ENCODE peak calls at places on chromosomes 6 and 20, in seven cellular contexts. F is GM23338, N is HL-60, L is K562, S is HepG2, B is HCT116, W is SK-N-SH. T is an unnamed sample.

GRCh38 chr6:26187292-26187691 is 100.1 kb downstream of the HFE start:
- DNase-seq in N (no peak), L (no peak), W (no peak), S (no peak), B (no peak), F (no peak), T (no peak)

GRCh38 chr6:84764332-84765049 is at the start of gene TBX18:
- DNase-seq in W (peak; percentile 85), B (peak; percentile 85), N (no peak), L (peak; percentile 98), F (peak; percentile 98), S (peak; percentile 35), T (peak; percentile 98)

GRCh38 chr20:38880952-38881735 is 45.1 kb upstream of the FAM83D start:
- DNase-seq in S (no peak), F (no peak), L (no peak), B (no peak), N (no peak), W (no peak), T (no peak)

GRCh38 chr6:81304486-81304885 is 448.0 kb downstream of the TENT5A start:
- DNase-seq in B (no peak), S (no peak), W (no peak), F (no peak), L (no peak), N (no peak), T (no peak)

GRCh38 chr6:85464722-85465150 is 14.9 kb downstream of the NT5E start:
- DNase-seq in N (no peak), S (no peak), L (no peak), F (no peak), W (no peak), B (peak; percentile 97), T (peak; percentile 36)

GRCh38 chr20:41213150-41213820 is 75.9 kb downstream of the PLCG1 start:
- DNase-seq in W (peak; percentile 23), F (no peak), N (no peak), B (no peak), L (peak; percentile 24), S (no peak), T (no peak)

GRCh38 chr6:5126214-5126613 is 41.1 kb downstream of the PPP1R3G start:
- DNase-seq in S (peak; percentile 43), F (peak; percentile 35), N (no peak), L (no peak), B (no peak), W (no peak), T (no peak)

GRCh38 chr6:31901415-31901952 is 402 bp downstream of the ZBTB12 start:
- DNase-seq in L (peak; percentile 85), F (peak; percentile 63), N (peak; percentile 55), B (no peak), W (peak; percentile 83), S (no peak), T (peak; percentile 31)

GRCh38 chr6:73523434-73524123 is 2.7 kb upstream of the EEF1A1 start:
- DNase-seq in F (peak; percentile 76), S (peak; percentile 66), B (peak; percentile 76), W (no peak), L (peak; percentile 93), N (peak; percentile 89), T (no peak)

GRCh38 chr6:40962241-40962640 is 76.8 kb downstream of the UNC5CL start:
- DNase-seq in L (peak; percentile 7), S (peak; percentile 52), N (peak; percentile 12), B (peak; percentile 77), F (no peak), W (no peak), T (peak; percentile 73)

GRCh38 chr20:4910951-4911350 is 90.4 kb downstream of the SLC23A2 start:
- DNase-seq in W (no peak), B (no peak), F (no peak), L (no peak), S (no peak), N (no peak), T (no peak)

GRCh38 chr20:63854766-63855362 is 6.4 kb upstream of the ABHD16B start:
- DNase-seq in N (no peak), F (no peak), W (peak; percentile 68), S (no peak), L (no peak), B (no peak), T (no peak)

GRCh38 chr20:18263723-18264122 is 24.6 kb upstream of the ZNF133 start:
- DNase-seq in S (peak; percentile 39), L (no peak), F (no peak), N (no peak), W (no peak), B (no peak), T (no peak)

GRCh38 chr20:58711266-58712051 is 18.9 kb downstream of the NPEPL1 start:
- DNase-seq in L (no peak), F (no peak), N (no peak), B (no peak), W (peak; percentile 16), S (no peak), T (no peak)

GRCh38 chr6:152401978-152402377 is 235.2 kb downstream of the SYNE1 start:
- DNase-seq in N (no peak), S (no peak), F (no peak), L (no peak), W (no peak), B (peak; percentile 29), T (peak; percentile 83)

GRCh38 chr20:13312300-13312699 is 91.2 kb downstream of the ISM1 start:
- DNase-seq in L (no peak), B (no peak), W (no peak), N (no peak), F (no peak), S (no peak), T (no peak)

DNA sequence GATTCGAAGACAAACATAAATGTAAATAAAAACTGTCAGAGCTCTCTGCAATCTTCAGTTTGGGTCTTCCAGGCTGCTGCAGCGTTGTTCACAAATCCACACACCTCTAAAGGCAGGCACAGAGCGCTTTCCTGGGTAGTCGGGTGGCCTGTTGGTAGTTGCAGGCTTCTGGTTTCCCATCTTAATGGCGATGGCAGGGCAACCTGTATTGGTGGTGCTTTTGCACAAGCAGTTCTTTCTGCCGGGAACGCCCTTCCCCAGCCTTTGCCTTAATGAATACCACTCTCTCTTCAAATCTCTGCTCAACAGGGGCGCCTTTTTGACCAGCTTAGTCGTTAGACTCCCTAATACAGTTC is 723 bp upstream of the IFT52 start:
- DNase-seq in N (no peak), B (no peak), W (peak; percentile 51), L (peak; percentile 40), F (peak; percentile 47), S (peak; percentile 30), T (peak; percentile 10)
- TF ChIP-seq REST in N (no peak), B (no peak), W (no peak), L (no peak), F (no peak), S (no peak), T (no peak)

GRCh38 chr6:12132351-12133222 is 120.5 kb downstream of the HIVEP1 start:
- DNase-seq in F (no peak), B (no peak), S (no peak), L (no peak), W (no peak), N (no peak), T (no peak)
- TF ChIP-seq REST in F (no peak), B (no peak), S (no peak), L (no peak), W (no peak), N (no peak), T (no peak)

GRCh38 chr6:98539669-98540207 is 294.6 kb upstream of the POU3F2 start:
- DNase-seq in F (peak; percentile 34), B (no peak), N (no peak), W (no peak), S (no peak), L (no peak), T (no peak)
- TF ChIP-seq REST in F (no peak), B (no peak), N (no peak), W (no peak), S (no peak), L (no peak), T (no peak)

GRCh38 chr6:157036245-157036681 is 259.1 kb downstream of the ARID1B start:
- DNase-seq in S (no peak), L (peak; percentile 35), W (no peak), B (no peak), F (peak; percentile 54), N (no peak), T (no peak)

GRCh38 chr6:157032923-157033322 is 255.7 kb downstream of the ARID1B start:
- DNase-seq in L (no peak), F (no peak), B (no peak), S (no peak), N (no peak), W (no peak), T (no peak)

GRCh38 chr6:157033428-157034140 is 256.4 kb downstream of the ARID1B start:
- DNase-seq in L (no peak), S (no peak), W (no peak), B (no peak), F (no peak), N (no peak), T (no peak)

GRCh38 chr6:157035576-157035975 is 258.4 kb downstream of the ARID1B start:
- DNase-seq in N (no peak), B (no peak), F (no peak), L (no peak), S (no peak), W (peak; percentile 40), T (no peak)

GRCh38 chr6:157034433-157035230 is 257.5 kb downstream of the ARID1B start:
- DNase-seq in F (peak; percentile 77), B (peak; percentile 36), S (peak; percentile 54), N (no peak), W (peak; percentile 55), L (peak; percentile 65), T (peak; percentile 43)
- TF ChIP-seq REST in F (no peak), B (no peak), S (no peak), N (no peak), W (no peak), L (no peak), T (no peak)

GRCh38 chr6:33010356-33010755 is 965 bp upstream of the HLA-DOA start:
- DNase-seq in N (no peak), W (no peak), B (no peak), L (no peak), S (no peak), F (peak; percentile 60), T (no peak)

GRCh38 chr6:33017024-33017423 is 7.6 kb upstream of the HLA-DOA start:
- DNase-seq in F (no peak), W (no peak), N (no peak), B (no peak), S (no peak), L (no peak), T (no peak)

GRCh38 chr6:33015798-33016197 is 6.4 kb upstream of the HLA-DOA start:
- DNase-seq in F (peak; percentile 18), L (no peak), N (no peak), W (no peak), S (no peak), B (no peak), T (no peak)

GRCh38 chr6:33014841-33015634 is 5.6 kb upstream of the HLA-DOA start:
- DNase-seq in S (peak; percentile 77), L (peak; percentile 79), B (peak; percentile 78), W (peak; percentile 71), F (peak; percentile 92), N (peak; percentile 50), T (peak; percentile 75)

DNA sequence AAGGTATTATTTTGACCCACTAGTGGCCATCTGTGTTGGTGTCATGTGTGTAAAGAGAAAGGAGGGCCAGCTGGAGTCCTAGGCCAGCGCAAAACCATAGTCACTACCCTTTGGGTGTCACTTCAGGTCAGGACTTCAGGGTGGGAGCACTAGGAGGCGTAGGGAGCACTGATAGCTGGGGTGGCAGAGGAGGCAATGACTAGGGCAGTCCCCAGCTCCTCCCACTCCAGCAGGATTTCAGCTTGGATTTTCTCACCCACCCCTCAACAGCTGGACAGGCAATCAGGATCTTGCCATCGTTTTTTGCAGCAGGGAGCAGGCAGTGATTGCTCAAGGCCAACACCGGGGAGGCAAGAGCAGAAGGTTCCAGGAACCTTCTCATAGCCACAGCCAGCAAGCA is 4.2 kb upstream of the HLA-DOA start:
- DNase-seq in N (no peak), W (no peak), B (no peak), S (no peak), L (no peak), F (peak; percentile 17), T (no peak)
- TF ChIP-seq REST in N (no peak), W (no peak), B (no peak), S (no peak), L (no peak), F (no peak), T (no peak)

T was measured in A549.